ENCODE peak calls at places on chromosomes 16 and 17, in eight cellular contexts. Q is A549; G is effector memory CD4-positive, alpha-beta T cell; F is psoas muscle; P is upper lobe of right lung; L is ovary; M is AG04450; X is tibial artery. C is an unnamed sample.

GRCh38 chr17:67594115-67594878 is 123.4 kb upstream of the NOL11 start:
- DNase-seq in Q (no peak), G (no peak), F (no peak), P (no peak), L (no peak), M (no peak), X (no peak), C (no peak)

GRCh38 chr16:19227643-19228042 is 57.9 kb upstream of the CLEC19A start:
- DNase-seq in Q (no peak), G (no peak), F (no peak), P (no peak), L (no peak), M (no peak), X (no peak), C (no peak)

GRCh38 chr17:57370583-57370982 is 114.3 kb downstream of the MSI2 start:
- DNase-seq in Q (no peak), G (no peak), F (no peak), P (no peak), L (no peak), M (no peak), X (no peak), C (no peak)

GRCh38 chr17:41665566-41666335 is 22.9 kb upstream of the EIF1 start:
- DNase-seq in Q (peak), G (peak), F (peak), P (peak), L (peak), M (peak), X (peak), C (peak)

GRCh38 chr17:2989855-2990254 is 73.6 kb downstream of the OR1D5 start:
- DNase-seq in Q (no peak), G (no peak), F (no peak), P (no peak), L (no peak), M (no peak), X (no peak), C (no peak)

GRCh38 chr17:73455050-73455687 is 143.4 kb upstream of the CDC42EP4 start:
- DNase-seq in Q (no peak), G (no peak), F (no peak), P (no peak), L (no peak), M (no peak), X (no peak), C (peak)

GRCh38 chr17:64373722-64374121 is 16.9 kb downstream of the PECAM1 start:
- DNase-seq in Q (no peak), G (no peak), F (no peak), P (peak), L (no peak), M (no peak), X (peak), C (no peak)

GRCh38 chr16:23869052-23869451 is 33.3 kb downstream of the PRKCB start:
- DNase-seq in Q (no peak), G (no peak), F (no peak), P (no peak), L (no peak), M (no peak), X (no peak), C (no peak)

GRCh38 chr16:49921791-49922456 is 66.0 kb upstream of the ZNF423 start:
- DNase-seq in Q (peak), G (no peak), F (peak), P (no peak), L (peak), M (no peak), X (peak), C (no peak)

GRCh38 chr16:9112166-9112843 is 20.9 kb downstream of the HAPSTR1 start:
- DNase-seq in Q (peak), G (no peak), F (no peak), P (no peak), L (no peak), M (no peak), X (no peak), C (no peak)

GRCh38 chr16:71709231-71709781 is 15.2 kb downstream of the PHLPP2 start:
- DNase-seq in Q (no peak), G (no peak), F (no peak), P (no peak), L (no peak), M (no peak), X (no peak), C (no peak)

GRCh38 chr17:45844695-45845375 is at the start of gene SPPL2C:
- DNase-seq in Q (no peak), G (no peak), F (peak), P (no peak), L (no peak), M (no peak), X (no peak), C (no peak)

GRCh38 chr17:45410144-45411091 is 22.3 kb downstream of the ARHGAP27 start:
- DNase-seq in Q (no peak), G (peak), F (no peak), P (no peak), L (no peak), M (no peak), X (no peak), C (no peak)

GRCh38 chr17:77778636-77779524 is 179.6 kb upstream of the TNRC6C start:
- DNase-seq in Q (peak), G (no peak), F (peak), P (peak), L (no peak), M (no peak), X (peak), C (peak)

GRCh38 chr16:67720236-67720635 is 1.1 kb upstream of the GFOD2 start:
- DNase-seq in Q (no peak), G (no peak), F (no peak), P (no peak), L (no peak), M (no peak), X (no peak), C (no peak)

GRCh38 chr17:50817838-50818237 is 17.5 kb upstream of the WFIKKN2 start:
- DNase-seq in Q (no peak), G (no peak), F (no peak), P (no peak), L (no peak), M (no peak), X (no peak), C (no peak)

GRCh38 chr17:29592850-29593545 is at the start of gene ANKRD13B:
- DNase-seq in Q (peak), G (no peak), F (peak), P (peak), L (peak), M (no peak), X (no peak), C (peak)

GRCh38 chr16:65547799-65548446 is 426.1 kb upstream of the CDH11 start:
- DNase-seq in Q (no peak), G (no peak), F (no peak), P (no peak), L (no peak), M (peak), X (no peak), C (no peak)

GRCh38 chr16:48862087-48862532 is 252.1 kb upstream of the N4BP1 start:
- DNase-seq in Q (peak), G (no peak), F (no peak), P (no peak), L (no peak), M (peak), X (no peak), C (no peak)

GRCh38 chr16:19468300-19468699 is 50.6 kb downstream of the TMC5 start:
- DNase-seq in Q (no peak), G (no peak), F (no peak), P (no peak), L (no peak), M (no peak), X (no peak), C (no peak)

GRCh38 chr17:1755252-1755992 is 6.4 kb upstream of the SERPINF1 start:
- DNase-seq in Q (no peak), G (no peak), F (no peak), P (peak), L (no peak), M (no peak), X (no peak), C (no peak)

DNA sequence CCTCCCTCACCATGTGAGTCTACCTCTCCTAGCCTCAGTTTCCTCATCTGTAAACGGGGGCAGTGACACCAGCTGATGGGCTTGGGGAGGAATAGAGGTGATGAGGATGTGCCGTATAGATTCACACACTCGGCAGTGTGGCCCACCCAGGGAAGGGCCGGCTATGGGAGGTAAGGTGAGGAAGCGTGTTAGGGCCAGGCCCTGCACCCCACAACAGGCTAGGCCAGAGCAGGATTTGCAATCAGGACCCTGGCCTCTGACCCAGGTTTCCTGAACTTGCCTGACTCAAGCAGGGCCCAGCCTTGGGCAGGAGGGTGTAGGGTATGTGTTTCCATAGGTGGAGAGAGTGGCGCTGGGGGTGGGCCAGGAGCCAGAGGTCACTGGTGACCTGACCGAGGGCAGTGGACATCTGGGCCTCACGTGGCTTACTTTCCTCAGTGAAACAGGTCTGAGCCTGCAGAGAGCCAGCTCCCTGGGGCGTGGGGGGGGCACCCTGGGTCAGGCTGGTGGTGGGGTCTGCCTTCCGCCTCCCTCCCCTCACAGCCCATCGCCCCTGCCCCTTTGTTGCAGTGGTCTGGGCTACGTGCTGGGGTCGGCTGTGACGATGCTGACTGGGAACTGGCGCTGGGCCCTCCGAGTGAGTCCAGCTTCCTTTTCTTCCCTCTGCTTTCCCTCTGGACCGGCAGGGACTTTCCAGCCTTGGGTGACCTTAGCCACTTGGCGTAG is 12.7 kb downstream of the SPNS3 start:
- DNase-seq in Q (no peak), G (no peak), F (no peak), P (no peak), L (no peak), M (no peak), X (no peak), C (no peak)
- H3K27ac ChIP-seq in Q (no peak), G (no peak), F (no peak), P (no peak), L (no peak), M (peak), X (no peak), C (no peak)

GRCh38 chr16:10923650-10924214 is 18.5 kb downstream of the DEXI start:
- DNase-seq in Q (no peak), G (no peak), F (peak), P (no peak), L (peak), M (no peak), X (peak), C (peak)

GRCh38 chr16:10926094-10926493 is 16.2 kb downstream of the DEXI start:
- DNase-seq in Q (no peak), G (no peak), F (no peak), P (no peak), L (no peak), M (no peak), X (no peak), C (no peak)

GRCh38 chr16:10929853-10930754 is 12.2 kb downstream of the DEXI start:
- DNase-seq in Q (no peak), G (no peak), F (peak), P (peak), L (no peak), M (no peak), X (no peak), C (no peak)

GRCh38 chr16:10927497-10928112 is 14.7 kb downstream of the DEXI start:
- DNase-seq in Q (no peak), G (no peak), F (no peak), P (peak), L (no peak), M (no peak), X (no peak), C (no peak)

GRCh38 chr16:10926867-10927266 is 15.4 kb downstream of the DEXI start:
- DNase-seq in Q (no peak), G (no peak), F (no peak), P (peak), L (no peak), M (no peak), X (no peak), C (no peak)
- H3K27ac ChIP-seq in Q (no peak), G (no peak), F (no peak), P (no peak), L (no peak), M (no peak), X (no peak), C (no peak)

DNA sequence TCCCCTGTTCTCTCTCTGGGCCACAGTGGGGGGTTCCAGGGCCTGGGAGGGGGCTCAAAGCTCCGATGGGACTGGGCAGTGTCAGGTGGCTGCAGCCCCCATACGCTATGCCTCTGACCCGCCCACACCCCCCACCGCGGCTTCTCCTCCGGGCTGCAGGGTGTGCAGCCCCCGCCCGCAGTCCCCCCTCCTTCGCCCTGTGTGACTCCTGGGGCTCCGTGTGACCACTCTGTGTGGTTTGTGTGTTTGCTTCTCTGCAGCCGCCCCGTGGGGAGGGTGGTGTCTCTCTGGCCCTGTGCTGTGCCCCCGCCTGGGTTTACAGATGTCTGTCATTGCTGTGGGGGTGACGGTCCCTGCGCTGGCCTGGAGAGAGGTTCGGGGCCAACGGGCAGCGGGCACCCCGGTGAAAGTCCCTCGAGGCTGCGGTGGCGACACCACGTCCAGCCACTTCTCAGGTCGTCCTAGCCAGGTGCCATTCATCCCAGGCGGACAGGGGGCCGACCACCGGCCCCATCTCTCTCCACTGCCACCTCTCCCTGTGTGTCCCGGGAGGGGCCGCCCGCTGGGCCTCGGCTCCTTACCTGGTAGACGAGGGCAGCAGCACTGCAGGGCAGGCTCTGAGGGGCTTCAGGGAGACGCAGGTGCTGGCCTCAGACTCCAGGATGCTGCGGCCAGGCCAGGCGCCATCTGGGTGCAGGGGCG is 5.5 kb downstream of the SSTR5 start:
- DNase-seq in Q (no peak), G (no peak), F (no peak), P (no peak), L (no peak), M (no peak), X (no peak), C (no peak)
- H3K27ac ChIP-seq in Q (peak), G (no peak), F (no peak), P (no peak), L (no peak), M (no peak), X (no peak), C (no peak)

GRCh38 chr16:55942821-55943220 is 67.6 kb upstream of the CES5A start:
- DNase-seq in Q (no peak), G (no peak), F (no peak), P (no peak), L (no peak), M (no peak), X (no peak), C (no peak)
- H3K27ac ChIP-seq in Q (no peak), G (no peak), F (no peak), P (no peak), L (no peak), M (no peak), X (no peak), C (no peak)

C was measured in substantia nigra.